ENCODE peak calls at places on chromosomes 13 and 19, in four cellular contexts. G is cardiac muscle cell, H is cardiac fibroblast, X is AG04449. C is an unnamed sample.

GRCh38 chr19:55303477-55303876 is 19.7 kb downstream of the BRSK1 start:
- DNase-seq in G (no peak), H (no peak), X (no peak), C (no peak)

GRCh38 chr19:3668331-3669133 is 31.7 kb downstream of the PIP5K1C start:
- DNase-seq in H (peak), G (no peak), X (no peak), C (peak)

GRCh38 chr13:99258946-99259345 is 767 bp upstream of the GPR18 start:
- DNase-seq in G (no peak), X (no peak), H (no peak), C (no peak)

GRCh38 chr13:24858953-24859352 is 95.0 kb downstream of the RNF17 start:
- DNase-seq in X (no peak), G (no peak), H (no peak), C (no peak)

GRCh38 chr13:63882052-63882451 is 2466.4 kb upstream of the PCDH20 start:
- DNase-seq in G (no peak), X (no peak), H (no peak), C (no peak)

GRCh38 chr19:41882568-41883462 is at the start of gene ARHGEF1:
- DNase-seq in G (peak), X (no peak), H (peak), C (no peak)

GRCh38 chr13:39105110-39105509 is 66.9 kb downstream of the NHLRC3 start:
- DNase-seq in X (no peak), H (peak), G (peak), C (peak)

GRCh38 chr13:42492372-42492920 is 81.5 kb upstream of the TNFSF11 start:
- DNase-seq in X (no peak), H (no peak), G (no peak), C (no peak)

GRCh38 chr19:56142897-56143434 is 1.9 kb downstream of the ZNF444 start:
- DNase-seq in X (no peak), G (no peak), H (no peak), C (no peak)

GRCh38 chr13:58884810-58885209 is 1253.3 kb downstream of the PCDH17 start:
- DNase-seq in G (peak), X (no peak), H (no peak), C (no peak)

GRCh38 chr19:1608414-1609391 is 3.4 kb upstream of the UQCR11 start:
- DNase-seq in G (no peak), H (no peak), X (no peak), C (no peak)

GRCh38 chr13:110528911-110529310 is 32.6 kb downstream of the RAB20 start:
- DNase-seq in H (no peak), X (no peak), G (no peak), C (no peak)

GRCh38 chr19:47598407-47599349 is 10.3 kb upstream of the BICRA start:
- DNase-seq in X (peak), G (peak), H (peak), C (peak)

GRCh38 chr13:112820318-112820717 is 130.5 kb downstream of the ATP11A start:
- DNase-seq in H (no peak), G (no peak), X (no peak), C (no peak)

GRCh38 chr19:28403698-28404099 is 809.3 kb downstream of the UQCRFS1 start:
- DNase-seq in H (no peak), G (no peak), X (no peak), C (no peak)

GRCh38 chr19:28399187-28399586 is 813.8 kb downstream of the UQCRFS1 start:
- DNase-seq in X (no peak), G (no peak), H (no peak), C (no peak)

GRCh38 chr19:28402701-28403290 is 810.2 kb downstream of the UQCRFS1 start:
- DNase-seq in H (no peak), G (no peak), X (no peak), C (no peak)

GRCh38 chr19:28401739-28402138 is 811.2 kb downstream of the UQCRFS1 start:
- DNase-seq in G (no peak), H (no peak), X (no peak), C (no peak)

DNA sequence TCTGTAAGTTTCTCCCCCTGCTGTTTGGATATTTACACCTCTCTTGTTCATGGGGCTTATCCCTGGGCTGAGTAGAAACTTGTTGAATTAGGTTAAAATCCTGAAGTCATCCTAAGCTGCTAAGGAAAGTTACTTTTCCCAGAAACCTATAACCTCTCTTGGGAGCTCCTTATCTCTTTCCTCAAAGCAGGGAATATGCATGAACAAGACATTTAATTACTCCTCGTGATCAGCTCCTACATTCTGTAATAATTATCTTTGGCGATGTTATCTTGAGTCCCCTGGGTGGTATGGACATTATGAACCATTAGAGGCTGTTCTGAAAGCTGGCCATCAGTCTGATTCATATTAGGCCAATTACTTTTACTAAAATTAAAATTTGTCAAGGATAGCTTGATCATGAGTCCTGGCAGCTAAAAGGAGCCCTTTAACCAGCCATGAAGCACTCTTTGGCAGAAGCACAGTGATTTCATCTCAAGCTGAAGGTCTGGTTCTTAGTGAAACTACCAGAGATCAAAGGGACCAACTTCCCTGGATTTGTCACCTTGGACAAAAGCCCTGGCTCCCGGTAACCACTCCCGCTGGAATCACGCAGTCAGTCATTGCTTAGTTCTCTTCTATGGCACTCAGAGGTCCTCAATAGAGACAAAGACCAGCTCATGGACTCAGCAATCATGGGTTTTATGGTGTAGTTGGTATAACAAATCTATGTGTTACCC is 811.8 kb downstream of the UQCRFS1 start:
- DNase-seq in X (no peak), H (no peak), G (no peak), C (no peak)
- H3K4me3 ChIP-seq in X (no peak), H (no peak), G (no peak), C (no peak)

GRCh38 chr19:17447704-17448189 is 721 bp downstream of the TMEM221 start:
- DNase-seq in G (no peak), H (no peak), X (no peak), C (no peak)
- H3K4me3 ChIP-seq in G (peak), H (peak), X (no peak), C (peak)

DNA sequence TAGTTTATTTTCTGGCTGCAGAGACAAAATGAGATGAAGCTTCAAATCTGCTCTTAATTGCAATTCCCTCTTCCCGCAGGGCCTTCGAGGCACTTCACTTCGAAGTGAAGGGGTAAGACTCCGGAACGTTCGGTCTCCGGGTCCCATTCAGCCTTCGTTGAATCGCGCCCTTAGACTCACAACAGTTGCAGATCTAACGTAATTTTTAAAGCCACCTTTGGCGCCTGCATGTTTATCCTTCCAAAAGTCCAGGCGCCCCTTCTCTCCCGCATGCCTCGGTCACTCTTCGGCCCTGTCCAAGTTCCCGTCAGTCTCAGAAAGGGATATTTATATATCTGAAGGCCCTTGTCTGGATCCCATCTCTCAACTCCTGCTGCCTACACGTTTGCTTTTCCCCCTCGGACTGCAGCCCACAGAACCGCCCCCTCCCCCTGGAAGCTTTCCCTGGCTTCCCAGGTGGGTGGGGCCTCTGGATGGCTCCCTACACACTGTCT is 912 bp upstream of the KCTD12 start:
- DNase-seq in X (no peak), H (no peak), G (peak), C (no peak)
- H3K4me3 ChIP-seq in X (peak), H (peak), G (peak), C (peak)

GRCh38 chr13:61086052-61086451 is 329.6 kb downstream of the PCDH20 start:
- DNase-seq in H (no peak), X (no peak), G (no peak), C (no peak)
- H3K4me3 ChIP-seq in H (no peak), X (no peak), G (no peak), C (no peak)

DNA sequence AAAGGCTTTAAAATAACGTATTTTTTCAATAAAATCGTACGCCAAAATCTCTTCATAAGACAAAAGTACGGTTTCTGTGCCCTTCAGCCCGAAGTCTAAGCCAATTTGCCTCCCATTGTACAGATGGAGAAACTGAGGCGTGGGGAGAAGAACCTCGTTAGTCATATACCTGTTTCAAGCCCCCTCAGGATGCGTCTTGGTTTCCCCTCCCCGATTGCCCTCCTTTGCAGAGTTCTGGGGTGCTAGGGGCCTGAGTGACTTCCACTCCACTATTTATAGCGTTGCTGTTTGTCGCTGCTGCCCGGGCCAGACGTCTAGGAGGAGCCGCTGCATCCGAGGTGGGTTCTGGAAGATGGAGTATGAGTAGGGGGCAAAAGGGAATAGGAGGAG is 2.3 kb upstream of the LTBP4 start:
- DNase-seq in G (no peak), X (no peak), H (no peak), C (no peak)
- H3K4me3 ChIP-seq in G (peak), X (no peak), H (no peak), C (no peak)

DNA sequence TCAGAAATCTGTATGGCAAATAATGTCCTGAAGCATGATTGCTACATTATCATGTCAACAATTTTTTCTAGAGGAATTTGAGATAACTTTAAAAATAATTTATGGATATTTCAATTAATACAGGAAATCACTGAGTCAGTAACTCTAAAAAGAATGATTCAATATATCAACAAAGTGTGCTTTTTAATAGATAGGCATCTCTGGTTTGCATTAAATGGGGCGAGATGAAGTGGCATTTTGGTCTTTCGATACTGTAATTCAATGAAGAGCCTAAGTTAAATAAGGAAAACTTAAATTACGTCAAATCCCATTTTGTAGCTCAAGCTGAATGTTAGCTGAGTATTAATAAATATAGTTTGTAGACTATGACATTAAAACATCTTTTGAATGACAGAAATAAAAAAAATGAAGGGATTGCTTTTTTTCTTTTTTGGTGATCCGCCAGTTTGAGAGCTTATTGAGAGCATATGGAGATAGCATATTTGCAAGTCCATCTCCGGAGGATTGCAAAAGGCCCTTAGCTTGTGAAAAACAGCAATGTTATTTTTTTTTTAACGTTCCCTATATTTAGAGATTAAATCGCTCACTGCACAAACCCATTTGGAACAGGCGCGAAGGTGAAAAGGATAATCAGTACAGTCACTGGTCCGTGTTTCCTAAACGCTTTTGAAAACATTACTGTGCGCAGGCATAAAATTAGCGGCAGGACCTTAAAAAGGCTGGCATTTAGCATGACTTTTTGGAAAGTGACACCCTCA is 342.6 kb downstream of the DACH1 start:
- DNase-seq in H (peak), X (no peak), G (no peak), C (no peak)
- H3K4me3 ChIP-seq in H (no peak), X (no peak), G (no peak), C (peak)

GRCh38 chr19:45500918-45501729 is 2.9 kb downstream of the PPM1N start:
- DNase-seq in X (no peak), H (no peak), G (no peak), C (no peak)

GRCh38 chr19:45498411-45499195 is at the start of gene PPM1N:
- DNase-seq in G (peak), H (no peak), X (no peak), C (no peak)

GRCh38 chr19:45501730-45502014 is 3.4 kb downstream of the PPM1N start:
- DNase-seq in X (no peak), G (no peak), H (no peak), C (no peak)

GRCh38 chr19:45497791-45498190 is 452 bp upstream of the PPM1N start:
- DNase-seq in H (no peak), G (peak), X (no peak), C (no peak)

GRCh38 chr19:45499196-45500180 is 1.2 kb downstream of the PPM1N start:
- DNase-seq in G (peak), H (peak), X (no peak), C (no peak)
- H3K4me3 ChIP-seq in G (peak), H (no peak), X (no peak), C (peak)

C was measured in skeletal muscle cell.